ENCODE peak calls at places on chromosomes 12 and 14, in five cellular contexts. J is fibroblast of the aortic adventitia; O is CD4-positive, CD25-positive, alpha-beta regulatory T cell; W is skeletal muscle cell; Z is astrocyte of the cerebellum. S is an unnamed sample.

GRCh38 chr12:101207086-101207780 is 2.8 kb downstream of the SLC5A8 start:
- DNase-seq in J (no peak), W (no peak), Z (no peak), O (no peak), S (no peak)

GRCh38 chr14:24368215-24368561 is 204 bp downstream of the NFATC4 start:
- DNase-seq in O (no peak), W (no peak), Z (no peak), J (no peak), S (no peak)

GRCh38 chr14:70926187-70926830 is 19.1 kb downstream of the PCNX1 start:
- DNase-seq in W (no peak), J (no peak), O (no peak), Z (no peak), S (no peak)

GRCh38 chr14:63800651-63801385 is 52.0 kb upstream of the SYNE2 start:
- DNase-seq in O (no peak), Z (no peak), J (no peak), W (no peak), S (no peak)

GRCh38 chr12:15978431-15978950 is 67.4 kb downstream of the DERA start:
- DNase-seq in O (no peak), W (peak; percentile 69), J (peak; percentile 55), Z (no peak), S (no peak)

GRCh38 chr14:39316844-39317553 is 83.3 kb downstream of the MIA2 start:
- DNase-seq in Z (no peak), W (no peak), O (no peak), J (no peak), S (no peak)

GRCh38 chr12:109673379-109673778 is 40.2 kb upstream of the FAM222A start:
- DNase-seq in Z (no peak), O (no peak), J (no peak), W (no peak), S (no peak)

GRCh38 chr12:115322275-115322674 is 638.3 kb upstream of the TBX3 start:
- DNase-seq in W (no peak), Z (no peak), J (peak; percentile 64), O (no peak), S (no peak)

GRCh38 chr12:77402726-77403125 is 337.4 kb upstream of the E2F7 start:
- DNase-seq in Z (peak; percentile 66), J (peak; percentile 87), O (no peak), W (no peak), S (no peak)

GRCh38 chr12:10030446-10030845 is at the start of gene CLEC9A:
- DNase-seq in W (no peak), J (no peak), O (no peak), Z (no peak), S (no peak)

GRCh38 chr14:93100570-93100969 is 15.2 kb downstream of the ITPK1 start:
- DNase-seq in W (no peak), J (no peak), O (no peak), Z (no peak), S (no peak)

GRCh38 chr12:28130625-28131598 is 59.3 kb upstream of the CCDC91 start:
- DNase-seq in O (peak; percentile 12), J (peak; percentile 100), W (peak; percentile 99), Z (peak; percentile 94), S (peak; percentile 42)

GRCh38 chr14:74257078-74257987 is 18.1 kb downstream of the VSX2 start:
- DNase-seq in W (no peak), O (peak; percentile 61), Z (no peak), J (peak; percentile 20), S (peak; percentile 51)

GRCh38 chr12:53968214-53969127 is 4.5 kb upstream of the HOXC11 start:
- DNase-seq in O (no peak), J (no peak), W (no peak), Z (no peak), S (no peak)

GRCh38 chr12:76143343-76144252 is 59.1 kb upstream of the NAP1L1 start:
- DNase-seq in J (no peak), W (no peak), O (peak; percentile 43), Z (no peak), S (no peak)

GRCh38 chr14:105419305-105420091 is at the start of gene MTA1:
- DNase-seq in J (no peak), W (no peak), O (peak; percentile 53), Z (no peak), S (no peak)

GRCh38 chr14:97180304-97181200 is 383.4 kb downstream of the VRK1 start:
- DNase-seq in O (no peak), J (no peak), W (peak; percentile 25), Z (peak; percentile 19), S (no peak)

GRCh38 chr14:97177635-97178034 is 380.5 kb downstream of the VRK1 start:
- DNase-seq in Z (no peak), O (no peak), J (no peak), W (no peak), S (no peak)

GRCh38 chr14:77071938-77072388 is 26.1 kb upstream of the CIPC start:
- DNase-seq in W (no peak), O (no peak), Z (no peak), J (no peak), S (no peak)

GRCh38 chr12:128266086-128266485 is 884 bp upstream of the TMEM132C start:
- DNase-seq in J (no peak), W (no peak), O (no peak), Z (no peak), S (no peak)

GRCh38 chr14:99522934-99523660 is 41.9 kb downstream of the CCNK start:
- DNase-seq in W (no peak), J (peak; percentile 61), Z (peak; percentile 62), O (no peak), S (no peak)

GRCh38 chr12:62484234-62484633 is 17.6 kb downstream of the MON2 start:
- DNase-seq in Z (no peak), W (no peak), J (peak; percentile 22), O (no peak), S (no peak)

DNA sequence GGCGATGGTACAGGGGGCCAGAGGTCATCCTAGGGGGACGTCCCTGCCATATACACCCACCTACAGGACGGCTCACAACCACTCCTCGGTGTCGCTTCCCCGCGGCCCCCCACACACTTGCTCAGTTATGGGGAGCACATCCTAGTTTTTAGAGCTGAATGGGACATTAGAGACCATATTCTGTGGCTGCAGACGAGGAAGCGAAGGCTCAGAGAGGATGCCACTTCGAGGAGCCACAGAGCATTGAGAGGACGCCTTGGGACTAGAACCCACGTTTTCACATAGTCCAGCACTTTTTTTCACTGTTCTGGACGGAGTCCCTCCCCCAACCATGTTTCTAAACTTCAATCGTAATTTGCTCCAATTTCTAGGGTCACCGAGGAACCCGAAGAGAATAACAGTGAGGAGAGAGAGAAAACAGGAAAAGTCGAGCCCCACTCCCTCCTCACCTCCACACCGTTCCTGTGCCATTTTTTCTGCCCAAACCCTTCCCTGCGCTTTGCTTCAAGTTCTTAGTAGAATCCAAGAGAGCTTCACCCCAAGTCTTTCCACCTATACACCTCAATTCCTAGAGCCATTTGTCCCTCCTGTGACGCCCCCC is 636 bp upstream of the ASCL1 start:
- DNase-seq in Z (no peak), W (no peak), J (no peak), O (no peak), S (no peak)
- H3K4me3 ChIP-seq in Z (no peak overlapping the region), W (no peak overlapping the region), J (no peak overlapping the region), O (no peak overlapping the region), S (no peak overlapping the region)

DNA sequence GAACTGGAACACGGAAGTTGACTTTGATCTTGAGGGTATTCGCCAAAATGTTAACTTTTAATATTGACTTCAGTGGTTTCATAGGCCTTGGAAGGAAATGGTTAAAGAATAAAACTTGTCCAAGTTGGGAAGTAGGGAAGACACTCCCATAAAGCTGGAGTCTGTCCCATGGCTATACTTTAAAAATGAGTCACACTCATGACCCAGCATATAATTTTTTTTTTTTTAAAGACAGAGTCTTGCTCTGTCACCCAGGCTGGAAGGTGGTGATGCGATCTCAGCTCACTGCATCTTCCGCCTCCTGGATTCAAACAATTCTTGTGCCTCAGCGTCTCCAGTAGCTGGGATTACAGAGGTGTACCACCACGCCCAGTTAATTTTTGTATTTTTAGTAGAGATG is 19.6 kb downstream of the TMPRSS12 start:
- DNase-seq in J (peak; percentile 84), W (peak; percentile 20), O (no peak), Z (no peak), S (no peak)
- H3K4me3 ChIP-seq in J (no peak overlapping the region), W (no peak overlapping the region), O (no peak overlapping the region), Z (no peak overlapping the region), S (no peak overlapping the region)

GRCh38 chr12:57491393-57492280 is 3.8 kb downstream of the MARS1 start:
- DNase-seq in J (no peak), W (no peak), Z (no peak), O (peak; percentile 32), S (no peak)

GRCh38 chr12:57487597-57488396 is at the start of gene MARS1:
- DNase-seq in J (peak; percentile 97), W (peak; percentile 83), O (peak; percentile 98), Z (peak; percentile 90), S (peak; percentile 90)

GRCh38 chr12:57488397-57489156 is 709 bp downstream of the MARS1 start:
- DNase-seq in J (peak; percentile 20), O (no peak), W (no peak), Z (no peak), S (no peak)

GRCh38 chr12:57489157-57489641 is 1.3 kb downstream of the MARS1 start:
- DNase-seq in J (no peak), O (no peak), W (no peak), Z (no peak), S (no peak)

DNA sequence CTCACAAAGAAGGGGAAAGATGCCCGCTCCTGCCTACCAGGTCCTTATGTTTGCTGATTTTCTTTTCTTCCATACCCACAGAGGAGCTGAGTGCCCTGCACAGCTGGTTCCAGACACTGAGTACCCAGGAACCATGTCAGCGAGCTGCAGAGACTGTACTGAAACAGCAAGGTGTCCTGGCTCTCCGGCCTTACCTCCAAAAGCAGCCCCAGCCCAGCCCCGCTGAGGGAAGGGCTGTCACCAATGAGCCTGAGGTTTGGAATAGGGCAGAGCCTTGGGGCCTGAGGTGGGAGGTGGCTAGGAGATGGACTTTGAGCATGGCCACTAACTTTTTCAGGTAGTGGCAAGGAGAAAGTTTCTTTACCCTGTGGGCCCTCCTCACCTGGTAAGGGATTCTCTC is 2.3 kb downstream of the MARS1 start:
- DNase-seq in W (no peak), Z (no peak), J (no peak), O (no peak), S (no peak)
- H3K4me3 ChIP-seq in W (no peak overlapping the region), Z (no peak overlapping the region), J (no peak overlapping the region), O (no peak overlapping the region), S (no peak overlapping the region)

GRCh38 chr14:101563352-101563653 is 2.0 kb downstream of the DIO3 start:
- DNase-seq in J (no peak), W (no peak), Z (no peak), O (no peak), S (no peak)

GRCh38 chr14:101564819-101565698 is 3.8 kb downstream of the DIO3 start:
- DNase-seq in O (no peak), J (no peak), Z (no peak), W (no peak), S (no peak)

GRCh38 chr14:101562659-101563351 is 1.5 kb downstream of the DIO3 start:
- DNase-seq in O (no peak), Z (no peak), W (no peak), J (no peak), S (no peak)

GRCh38 chr14:101563654-101564443 is 2.6 kb downstream of the DIO3 start:
- DNase-seq in Z (no peak), O (no peak), J (no peak), W (no peak), S (no peak)

DNA sequence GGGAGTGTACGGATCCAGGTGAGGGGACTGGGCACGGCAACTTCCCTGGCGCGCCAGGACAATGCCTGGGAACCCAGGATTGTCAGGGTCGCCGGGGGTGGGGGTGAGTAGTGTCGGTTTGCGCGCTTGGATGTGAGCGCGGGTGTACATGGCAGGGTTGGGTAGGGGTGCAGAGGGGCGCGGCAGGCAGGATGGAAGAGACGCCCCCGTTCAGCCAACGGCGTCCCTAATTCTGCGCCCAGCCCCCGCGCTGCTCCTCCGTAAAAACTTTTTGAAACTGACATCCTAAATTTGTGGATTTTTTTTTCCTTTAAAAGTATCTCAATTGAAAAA is 3.1 kb downstream of the DIO3 start:
- DNase-seq in J (no peak), O (no peak), W (no peak), Z (no peak), S (no peak)
- H3K4me3 ChIP-seq in J (no peak overlapping the region), O (no peak overlapping the region), W (no peak overlapping the region), Z (no peak overlapping the region), S (peak overlapping the region; percentile 17)